ENCODE peak calls at places on chromosomes 5 and 9, in nine cellular contexts. C, F, T, I, A, M, B, E and X are unnamed samples.

GRCh38 chr9:114551750-114552685 is 35.6 kb upstream of the ATP6V1G1 start:
- DNase-seq in C (peak; percentile 20), F (peak; percentile 71), T (no peak), I (peak; percentile 78), A (peak; percentile 97), M (peak; percentile 98), B (peak; percentile 98), E (peak; percentile 24), X (no peak)

GRCh38 chr9:86550411-86550810 is 196.2 kb upstream of the TUT7 start:
- DNase-seq in C (no peak), F (no peak), T (no peak), I (no peak), A (no peak), M (peak; percentile 52), B (peak; percentile 82), E (no peak), X (no peak)

GRCh38 chr5:124572973-124573372 is 173.5 kb downstream of the ZNF608 start:
- DNase-seq in C (no peak), F (no peak), T (no peak), I (no peak), A (no peak), M (no peak), B (no peak), E (no peak), X (no peak)

GRCh38 chr9:7075154-7075553 is 317.4 kb downstream of the KDM4C start:
- DNase-seq in C (no peak), F (no peak), T (no peak), I (no peak), A (no peak), M (no peak), B (no peak), E (no peak), X (no peak)

GRCh38 chr5:180636403-180637075 is 12.9 kb downstream of the FLT4 start:
- DNase-seq in C (no peak), F (no peak), T (no peak), I (no peak), A (no peak), M (no peak), B (no peak), E (no peak), X (no peak)

GRCh38 chr5:17113174-17113941 is 104.1 kb upstream of the BASP1 start:
- DNase-seq in C (no peak), F (no peak), T (no peak), I (no peak), A (peak; percentile 80), M (peak; percentile 31), B (peak; percentile 69), E (no peak), X (no peak)

GRCh38 chr5:111953351-111954127 is 196.5 kb upstream of the NREP start:
- DNase-seq in C (no peak), F (no peak), T (no peak), I (no peak), A (peak; percentile 93), M (peak; percentile 64), B (no peak), E (no peak), X (no peak)

GRCh38 chr5:76695336-76695735 is 20.6 kb upstream of the F2R start:
- DNase-seq in C (no peak), F (no peak), T (no peak), I (no peak), A (no peak), M (no peak), B (no peak), E (no peak), X (no peak)

GRCh38 chr9:93473411-93473810 is 20.0 kb upstream of the FAM120AOS start:
- DNase-seq in C (no peak), F (no peak), T (no peak), I (no peak), A (no peak), M (peak; percentile 66), B (no peak), E (no peak), X (no peak)

GRCh38 chr9:69535911-69536310 is 136.3 kb downstream of the APBA1 start:
- DNase-seq in C (no peak), F (no peak), T (no peak), I (no peak), A (no peak), M (peak; percentile 9), B (peak; percentile 11), E (no peak), X (no peak)

GRCh38 chr5:149581192-149581861 is at the start of gene ARHGEF37:
- DNase-seq in C (no peak), F (peak; percentile 92), T (peak; percentile 96), I (peak; percentile 91), A (peak; percentile 56), M (peak; percentile 54), B (no peak), E (peak; percentile 93), X (no peak)

GRCh38 chr9:96087669-96088299 is 212.3 kb downstream of the ERCC6L2 start:
- DNase-seq in C (peak; percentile 89), F (no peak), T (no peak), I (no peak), A (no peak), M (no peak), B (no peak), E (no peak), X (peak; percentile 18)

GRCh38 chr9:99184427-99185327 is 37.1 kb downstream of the ALG2 start:
- DNase-seq in C (peak; percentile 94), F (peak; percentile 93), T (peak; percentile 81), I (peak; percentile 95), A (peak; percentile 91), M (peak; percentile 94), B (peak; percentile 67), E (peak; percentile 86), X (peak; percentile 95)

GRCh38 chr9:77215874-77216273 is 38.5 kb downstream of the VPS13A start:
- DNase-seq in C (no peak), F (no peak), T (no peak), I (peak; percentile 19), A (peak; percentile 19), M (peak; percentile 56), B (no peak), E (no peak), X (no peak)

GRCh38 chr9:696332-697090 is 145.0 kb upstream of the DMRT1 start:
- DNase-seq in C (no peak), F (peak; percentile 75), T (no peak), I (peak; percentile 63), A (peak; percentile 70), M (peak; percentile 68), B (no peak), E (no peak), X (no peak)

GRCh38 chr5:6720561-6720921 is 7.3 kb downstream of the TENT4A start:
- DNase-seq in C (no peak), F (no peak), T (no peak), I (no peak), A (no peak), M (no peak), B (no peak), E (no peak), X (no peak)

GRCh38 chr9:3455088-3455487 is 70.7 kb downstream of the RFX3 start:
- DNase-seq in C (peak; percentile 13), F (no peak), T (no peak), I (no peak), A (no peak), M (no peak), B (no peak), E (no peak), X (no peak)

GRCh38 chr9:137650259-137650658 is 31.5 kb downstream of the EHMT1 start:
- DNase-seq in C (no peak), F (no peak), T (no peak), I (no peak), A (no peak), M (no peak), B (no peak), E (no peak), X (no peak)
- H3K4me3 ChIP-seq in C (no peak overlapping the region), F (no peak overlapping the region), T (no peak overlapping the region), I (no peak overlapping the region), A (no peak overlapping the region), M (no peak overlapping the region), B (no peak overlapping the region), E (no peak overlapping the region), X (no peak overlapping the region)

DNA sequence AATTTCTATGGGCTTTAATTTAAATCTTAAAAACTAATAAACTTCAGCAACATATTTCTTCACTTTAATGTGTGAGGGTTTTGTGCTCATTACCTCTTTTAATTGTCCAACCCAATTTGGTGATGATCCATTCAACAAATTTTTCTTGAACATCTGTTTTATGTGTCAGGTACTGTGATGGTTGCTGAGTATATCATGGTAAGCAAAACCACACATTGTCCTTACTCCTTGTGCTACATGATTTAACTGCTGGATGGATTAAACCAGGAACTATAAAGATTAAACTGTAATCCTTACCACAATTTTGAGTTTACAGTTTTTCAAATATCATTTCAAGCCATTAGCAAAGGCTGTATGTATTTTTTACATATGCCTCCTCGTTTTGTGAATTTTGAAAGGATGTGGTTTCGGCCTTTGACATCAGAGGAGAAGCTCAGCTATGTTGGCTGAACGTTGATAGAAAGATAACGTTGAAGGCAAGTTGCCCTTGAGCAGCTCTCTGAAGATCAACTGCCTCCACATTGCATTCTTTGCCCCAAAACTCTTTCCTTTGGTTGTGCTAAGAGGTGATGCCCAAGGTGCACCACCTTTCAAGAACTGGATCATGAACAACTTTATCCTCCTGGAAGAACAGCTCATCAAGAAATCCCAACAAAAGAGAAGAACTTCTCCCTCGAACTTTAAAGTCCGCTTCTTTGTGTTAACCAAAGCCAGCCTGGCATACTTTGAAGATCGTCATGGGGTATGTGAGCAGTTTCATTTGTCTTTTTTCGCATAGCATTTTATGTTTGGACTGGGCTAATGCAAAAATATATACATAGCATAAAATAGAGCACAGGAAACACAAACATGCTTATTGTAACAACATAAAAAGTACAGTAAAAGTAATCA is at the start of gene ITK:
- DNase-seq in C (no peak), F (peak; percentile 13), T (no peak), I (no peak), A (no peak), M (no peak), B (no peak), E (no peak), X (no peak)
- H3K4me3 ChIP-seq in C (no peak within 1 kb of the TSS), F (no peak within 1 kb of the TSS), T (peak within 1 kb of the TSS; percentile 47), I (no peak within 1 kb of the TSS), A (no peak within 1 kb of the TSS), M (no peak within 1 kb of the TSS), B (no peak within 1 kb of the TSS), E (no peak within 1 kb of the TSS), X (no peak within 1 kb of the TSS)

DNA sequence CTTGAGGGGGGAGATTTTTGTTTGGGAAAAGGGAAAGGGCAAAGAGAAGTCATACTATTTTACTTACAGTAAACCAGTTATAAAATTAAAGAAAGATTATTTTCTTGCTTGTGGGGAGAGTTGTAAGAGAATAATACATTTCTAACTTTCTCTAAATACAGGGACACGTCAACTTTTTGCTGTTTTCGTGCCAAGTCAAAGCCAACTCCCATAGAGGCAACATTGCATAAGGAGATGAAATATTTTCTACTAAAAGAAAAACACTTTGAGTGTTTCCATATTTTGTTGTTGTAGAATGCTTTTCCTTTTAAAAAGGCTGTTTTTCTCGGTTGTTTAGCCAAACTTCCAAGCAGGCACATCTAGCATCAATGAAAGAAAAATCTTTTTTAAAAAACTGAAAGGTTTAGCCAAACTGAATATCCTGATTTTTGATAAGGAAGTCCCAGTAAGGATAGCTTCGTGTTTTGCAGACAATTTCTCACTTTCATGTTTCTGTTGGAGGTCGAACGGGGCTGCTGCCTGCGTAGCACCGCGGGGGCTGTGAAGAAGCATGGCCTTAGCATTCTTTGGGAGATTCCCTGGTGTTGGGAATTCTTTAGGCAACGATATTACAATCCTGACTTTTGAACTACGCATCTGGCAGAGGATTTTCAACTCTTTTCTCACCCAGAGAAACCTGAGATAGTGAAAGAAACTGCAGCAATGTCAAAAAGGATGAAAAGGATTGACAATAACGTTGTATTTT is 108.2 kb upstream of the FBXL7 start:
- DNase-seq in C (no peak), F (no peak), T (no peak), I (no peak), A (peak; percentile 45), M (peak; percentile 28), B (no peak), E (no peak), X (no peak)
- H3K4me3 ChIP-seq in C (no peak overlapping the region), F (no peak overlapping the region), T (no peak overlapping the region), I (no peak overlapping the region), A (no peak overlapping the region), M (no peak overlapping the region), B (no peak overlapping the region), E (no peak overlapping the region), X (no peak overlapping the region)

GRCh38 chr9:134130503-134131375 is 5.1 kb upstream of the WDR5 start:
- DNase-seq in C (no peak), F (no peak), T (peak; percentile 71), I (peak; percentile 41), A (no peak), M (peak; percentile 27), B (no peak), E (no peak), X (peak; percentile 43)
- H3K4me3 ChIP-seq in C (no peak overlapping the region), F (no peak overlapping the region), T (no peak overlapping the region), I (no peak overlapping the region), A (no peak overlapping the region), M (no peak overlapping the region), B (no peak overlapping the region), E (no peak overlapping the region), X (no peak overlapping the region)